ENCODE peak calls at places on chromosome 11, in ten cellular contexts. M is A172; T is Kasumi-1; K is activated CD8-positive, alpha-beta memory T cell treated with anti-CD3 and anti-CD28 coated beads for 1 hour; Q is SW 1271; L is stimulated activated CD4-positive, alpha-beta T cell treated with anti-CD3 and anti-CD28 coated beads, Interleukin-4, amount 100 ng/mL, for 48 hours; Z is keratinocyte; D is Panc1; J is CD4-positive, alpha-beta memory T cell; N is hypothalamus. O is an unnamed sample.

GRCh38 chr11:66920978-66921784 is 37.0 kb downstream of the PC start:
- DNase-seq in M (no peak), T (peak; percentile 39), K (no peak), Q (no peak), L (no peak), Z (no peak), D (no peak), J (no peak), N (no peak), O (no peak)

GRCh38 chr11:259374-259773 is 18.8 kb upstream of the NLRP6 start:
- DNase-seq in M (no peak), T (no peak), K (no peak), Q (no peak), L (no peak), Z (no peak), D (no peak), J (no peak), N (no peak), O (no peak)

GRCh38 chr11:45399166-45399565 is 113.0 kb upstream of the SYT13 start:
- DNase-seq in M (no peak), T (no peak), K (no peak), Q (no peak), L (no peak), Z (no peak), D (no peak), J (no peak), N (no peak), O (no peak)

GRCh38 chr11:113615773-113616172 is 90.3 kb downstream of the TMPRSS5 start:
- DNase-seq in M (no peak), T (no peak), K (no peak), Q (no peak), L (no peak), Z (no peak), D (no peak), J (no peak), N (no peak), O (no peak)

GRCh38 chr11:106983251-106983650 is 35.0 kb downstream of the GUCY1A2 start:
- DNase-seq in M (no peak), T (no peak), K (no peak), Q (no peak), L (no peak), Z (no peak), D (no peak), J (no peak), N (no peak), O (no peak)

GRCh38 chr11:32830796-32831195 is 1.1 kb downstream of the PRRG4 start:
- DNase-seq in M (no peak), T (no peak), K (no peak), Q (no peak), L (no peak), Z (no peak), D (no peak), J (no peak), N (no peak), O (no peak)

GRCh38 chr11:35372565-35373283 is 46.6 kb downstream of the SLC1A2 start:
- DNase-seq in M (no peak), T (no peak), K (no peak), Q (no peak), L (no peak), Z (no peak), D (no peak), J (no peak), N (no peak), O (no peak)

GRCh38 chr11:75583710-75584658 is 21.9 kb downstream of the SERPINH1 start:
- DNase-seq in M (peak; percentile 82), T (peak; percentile 48), K (no peak), Q (no peak), L (no peak), Z (no peak), D (no peak), J (no peak), N (peak; percentile 59), O (peak; percentile 87)

GRCh38 chr11:115629456-115630015 is 125.3 kb upstream of the CADM1 start:
- DNase-seq in M (no peak), T (no peak), K (no peak), Q (no peak), L (no peak), Z (no peak), D (no peak), J (no peak), N (no peak), O (no peak)

GRCh38 chr11:19117760-19118097 is 761 bp downstream of the ZDHHC13 start:
- DNase-seq in M (no peak), T (no peak), K (no peak), Q (no peak), L (no peak), Z (no peak), D (no peak), J (no peak), N (no peak), O (no peak)

GRCh38 chr11:90614318-90614717 is 391.5 kb upstream of the CHORDC1 start:
- DNase-seq in M (no peak), T (no peak), K (no peak), Q (no peak), L (no peak), Z (no peak), D (no peak), J (no peak), N (no peak), O (no peak)

GRCh38 chr11:117459121-117459978 is 131.7 kb downstream of the CEP164 start:
- DNase-seq in M (no peak), T (no peak), K (no peak), Q (no peak), L (no peak), Z (no peak), D (no peak), J (no peak), N (no peak), O (no peak)

GRCh38 chr11:60561254-60561653 is 46.1 kb downstream of the MS4A13 start:
- DNase-seq in M (no peak), T (no peak), K (no peak), Q (no peak), L (no peak), Z (no peak), D (no peak), J (no peak), N (no peak), O (no peak)

GRCh38 chr11:112693781-112694180 is 267.4 kb upstream of the NCAM1 start:
- DNase-seq in M (no peak), T (no peak), K (no peak), Q (no peak), L (no peak), Z (no peak), D (no peak), J (no peak), N (no peak), O (no peak)

GRCh38 chr11:122820158-122820557 is 18.1 kb upstream of the CRTAM start:
- DNase-seq in M (no peak), T (no peak), K (no peak), Q (no peak), L (no peak), Z (no peak), D (no peak), J (no peak), N (no peak), O (no peak)

GRCh38 chr11:118928870-118929495 is 3.3 kb upstream of the BCL9L start:
- DNase-seq in M (peak; percentile 31), T (peak; percentile 65), K (no peak), Q (peak; percentile 79), L (no peak), Z (no peak), D (no peak), J (peak; percentile 47), N (peak; percentile 82), O (no peak)

GRCh38 chr11:36023922-36024321 is 80.1 kb downstream of the LDLRAD3 start:
- DNase-seq in M (no peak), T (no peak), K (no peak), Q (no peak), L (no peak), Z (no peak), D (no peak), J (no peak), N (no peak), O (no peak)

GRCh38 chr11:111230122-111230465 is 15.4 kb upstream of the POU2AF2 start:
- DNase-seq in M (no peak), T (no peak), K (no peak), Q (no peak), L (no peak), Z (no peak), D (no peak), J (no peak), N (no peak), O (no peak)

GRCh38 chr11:69637956-69638871 is 2.7 kb upstream of the CCND1 start:
- DNase-seq in M (no peak), T (peak; percentile 45), K (no peak), Q (peak; percentile 57), L (no peak), Z (no peak), D (no peak), J (no peak), N (no peak), O (no peak)

GRCh38 chr11:121575250-121575962 is 122.6 kb upstream of the SORL1-AS1 start:
- DNase-seq in M (peak; percentile 38), T (no peak), K (no peak), Q (no peak), L (no peak), Z (no peak), D (no peak), J (no peak), N (no peak), O (peak; percentile 88)

GRCh38 chr11:122085712-122086111 is 30.3 kb downstream of the BLID start:
- DNase-seq in M (no peak), T (no peak), K (no peak), Q (no peak), L (no peak), Z (no peak), D (no peak), J (no peak), N (no peak), O (no peak)